ENCODE peak calls at places on chromosomes 5 and 9, in eight cellular contexts. S is RPMI7951; C is G401; P is Right ventricle myocardium superior; T is lower leg skin; F is mucosa of gallbladder; Y is stimulated activated CD8-positive, alpha-beta memory T cell treated with anti-CD3 and anti-CD28 coated beads, Interleukin-2, amount 100 ng/mL, for 1 hour; M is activated CD4-positive, alpha-beta T cell treated with anti-CD3 and anti-CD28 coated beads, Interleukin-2, amount 50 U/mL, for 1 hour. U is an unnamed sample.

GRCh38 chr5:147507480-147508126 is 2.3 kb downstream of the DPYSL3 start:
- DNase-seq in S (peak), C (no peak), P (no peak), T (no peak), F (no peak), Y (no peak), M (no peak), U (no peak)

GRCh38 chr9:18360005-18360404 is 113.9 kb upstream of the ADAMTSL1 start:
- DNase-seq in S (no peak), C (no peak), P (no peak), T (no peak), F (no peak), Y (no peak), M (no peak), U (no peak)

GRCh38 chr9:74458832-74459231 is 38.3 kb upstream of the RORB start:
- DNase-seq in S (no peak), C (no peak), P (no peak), T (no peak), F (no peak), Y (no peak), M (no peak), U (no peak)

GRCh38 chr9:76269789-76270188 is 124.4 kb downstream of the RFK start:
- DNase-seq in S (no peak), C (no peak), P (no peak), T (no peak), F (no peak), Y (no peak), M (no peak), U (no peak)

GRCh38 chr5:111730659-111731382 is 26.2 kb downstream of the NREP start:
- DNase-seq in S (no peak), C (no peak), P (no peak), T (no peak), F (no peak), Y (no peak), M (no peak), U (no peak)

GRCh38 chr9:98495530-98495929 is 213.2 kb downstream of the GABBR2 start:
- DNase-seq in S (no peak), C (no peak), P (no peak), T (peak), F (no peak), Y (no peak), M (no peak), U (no peak)

GRCh38 chr5:143649869-143650268 is 162.1 kb upstream of the HMHB1 start:
- DNase-seq in S (no peak), C (no peak), P (no peak), T (no peak), F (no peak), Y (no peak), M (no peak), U (no peak)

GRCh38 chr5:157245477-157245876 is 20.4 kb upstream of the CYFIP2 start:
- DNase-seq in S (peak), C (no peak), P (no peak), T (no peak), F (no peak), Y (no peak), M (no peak), U (no peak)

GRCh38 chr9:130142635-130143034 is 29.6 kb upstream of the NCS1 start:
- DNase-seq in S (no peak), C (no peak), P (no peak), T (no peak), F (no peak), Y (no peak), M (no peak), U (no peak)

GRCh38 chr5:157855404-157855994 is 3.4 kb downstream of the CLINT1 start:
- DNase-seq in S (peak), C (peak), P (no peak), T (no peak), F (peak), Y (no peak), M (peak), U (no peak)

GRCh38 chr5:96187309-96188027 is 225.8 kb upstream of the ELL2 start:
- DNase-seq in S (no peak), C (no peak), P (no peak), T (no peak), F (no peak), Y (no peak), M (no peak), U (no peak)

GRCh38 chr5:54905942-54906537 is 79.4 kb downstream of the ESM1 start:
- DNase-seq in S (peak), C (peak), P (peak), T (peak), F (peak), Y (no peak), M (peak), U (peak)

GRCh38 chr9:18743976-18744375 is 270.0 kb downstream of the ADAMTSL1 start:
- DNase-seq in S (no peak), C (no peak), P (no peak), T (no peak), F (no peak), Y (no peak), M (no peak), U (no peak)

GRCh38 chr5:118336468-118336867 is 651.9 kb downstream of the DTWD2 start:
- DNase-seq in S (no peak), C (no peak), P (no peak), T (no peak), F (no peak), Y (no peak), M (no peak), U (no peak)

GRCh38 chr9:117796681-117797080 is 92.5 kb downstream of the TLR4 start:
- DNase-seq in S (peak), C (no peak), P (no peak), T (no peak), F (no peak), Y (no peak), M (no peak), U (no peak)

GRCh38 chr5:148898413-148899075 is 72.1 kb downstream of the ADRB2 start:
- DNase-seq in S (no peak), C (no peak), P (no peak), T (no peak), F (no peak), Y (no peak), M (no peak), U (no peak)

GRCh38 chr9:124047106-124047716 is 35.6 kb downstream of the LHX2 start:
- DNase-seq in S (no peak), C (no peak), P (no peak), T (no peak), F (no peak), Y (no peak), M (no peak), U (no peak)

GRCh38 chr5:140131967-140132409 is 6.3 kb downstream of the IGIP start:
- DNase-seq in S (peak), C (no peak), P (no peak), T (peak), F (no peak), Y (no peak), M (no peak), U (no peak)

GRCh38 chr5:57429513-57430120 is 53.0 kb downstream of the ACTBL2 start:
- DNase-seq in S (peak), C (peak), P (no peak), T (no peak), F (no peak), Y (no peak), M (no peak), U (no peak)

GRCh38 chr9:26650325-26650724 is 242.3 kb downstream of the CAAP1 start:
- DNase-seq in S (peak), C (no peak), P (no peak), T (no peak), F (no peak), Y (no peak), M (no peak), U (no peak)

GRCh38 chr5:43348964-43349363 is 35.8 kb upstream of the HMGCS1 start:
- DNase-seq in S (no peak), C (no peak), P (no peak), T (no peak), F (no peak), Y (no peak), M (no peak), U (no peak)

GRCh38 chr9:122355336-122355875 is 15.4 kb upstream of the PTGS1 start:
- DNase-seq in S (no peak), C (no peak), P (no peak), T (no peak), F (no peak), Y (no peak), M (no peak), U (no peak)

GRCh38 chr5:146644811-146645210 is 128.8 kb upstream of the GPR151 start:
- DNase-seq in S (no peak), C (no peak), P (no peak), T (no peak), F (no peak), Y (no peak), M (no peak), U (no peak)

GRCh38 chr9:35828716-35829083 is at the start of gene FAM221B:
- DNase-seq in S (no peak), C (no peak), P (no peak), T (peak), F (no peak), Y (no peak), M (peak), U (peak)

GRCh38 chr5:79992891-79993290 is 1.8 kb upstream of the MTX3 start:
- DNase-seq in S (no peak), C (no peak), P (no peak), T (no peak), F (no peak), Y (no peak), M (no peak), U (no peak)